ENCODE peak calls at places on chromosomes 1 and 21, in five cellular contexts. One of them, this sample, is unnamed.

GRCh38 chr1:119380304-119380703 is 11.7 kb downstream of the HAO2 start:
- DNase-seq in K562: no peak
- DNase-seq in GM12878: no peak
- DNase-seq in H1: no peak
- DNase-seq in SK-N-SH: no peak
- DNase-seq in this sample: no peak

GRCh38 chr21:45356653-45357435 is 48.1 kb upstream of the COL18A1 start:
- DNase-seq in GM12878: no peak
- DNase-seq in SK-N-SH: no peak
- DNase-seq in H1: no peak
- DNase-seq in K562: no peak
- DNase-seq in this sample: peak

GRCh38 chr1:209755926-209756607 is at the start of gene TRAF3IP3:
- DNase-seq in K562: no peak
- DNase-seq in SK-N-SH: no peak
- DNase-seq in H1: no peak
- DNase-seq in GM12878: peak
- DNase-seq in this sample: no peak

GRCh38 chr1:246221390-246222240 is 285.5 kb downstream of the SMYD3 start:
- DNase-seq in H1: no peak
- DNase-seq in GM12878: no peak
- DNase-seq in SK-N-SH: no peak
- DNase-seq in K562: no peak
- DNase-seq in this sample: no peak

GRCh38 chr1:187157552-187157951 is 328.8 kb downstream of the PLA2G4A start:
- DNase-seq in SK-N-SH: no peak
- DNase-seq in GM12878: no peak
- DNase-seq in K562: no peak
- DNase-seq in H1: no peak
- DNase-seq in this sample: no peak

GRCh38 chr21:29078884-29079765 is 5.7 kb upstream of the CCT8 start:
- DNase-seq in SK-N-SH: no peak
- DNase-seq in GM12878: peak
- DNase-seq in K562: no peak
- DNase-seq in H1: no peak
- DNase-seq in this sample: no peak

GRCh38 chr1:195754297-195754696 is 853.9 kb downstream of the KCNT2 start:
- DNase-seq in H1: no peak
- DNase-seq in GM12878: no peak
- DNase-seq in SK-N-SH: peak
- DNase-seq in K562: no peak
- DNase-seq in this sample: no peak

GRCh38 chr1:110746644-110747259 is 72.0 kb upstream of the KCNA3 start:
- DNase-seq in GM12878: no peak
- DNase-seq in SK-N-SH: no peak
- DNase-seq in H1: peak
- DNase-seq in K562: peak
- DNase-seq in this sample: peak

GRCh38 chr1:228396770-228397453 is 9.7 kb downstream of the TRIM11 start:
- DNase-seq in GM12878: no peak
- DNase-seq in K562: no peak
- DNase-seq in H1: no peak
- DNase-seq in SK-N-SH: no peak
- DNase-seq in this sample: no peak

GRCh38 chr1:9260086-9260766 is 25.7 kb downstream of the H6PD start:
- DNase-seq in K562: no peak
- DNase-seq in SK-N-SH: no peak
- DNase-seq in GM12878: no peak
- DNase-seq in H1: no peak
- DNase-seq in this sample: no peak

GRCh38 chr1:212070720-212071302 is 35.3 kb downstream of the DTL start:
- DNase-seq in K562: no peak
- DNase-seq in SK-N-SH: peak
- DNase-seq in H1: no peak
- DNase-seq in GM12878: no peak
- DNase-seq in this sample: peak

GRCh38 chr1:201964266-201964665 is 9.0 kb downstream of the TIMM17A start:
- DNase-seq in GM12878: no peak
- DNase-seq in H1: no peak
- DNase-seq in SK-N-SH: no peak
- DNase-seq in K562: no peak
- DNase-seq in this sample: no peak

DNA sequence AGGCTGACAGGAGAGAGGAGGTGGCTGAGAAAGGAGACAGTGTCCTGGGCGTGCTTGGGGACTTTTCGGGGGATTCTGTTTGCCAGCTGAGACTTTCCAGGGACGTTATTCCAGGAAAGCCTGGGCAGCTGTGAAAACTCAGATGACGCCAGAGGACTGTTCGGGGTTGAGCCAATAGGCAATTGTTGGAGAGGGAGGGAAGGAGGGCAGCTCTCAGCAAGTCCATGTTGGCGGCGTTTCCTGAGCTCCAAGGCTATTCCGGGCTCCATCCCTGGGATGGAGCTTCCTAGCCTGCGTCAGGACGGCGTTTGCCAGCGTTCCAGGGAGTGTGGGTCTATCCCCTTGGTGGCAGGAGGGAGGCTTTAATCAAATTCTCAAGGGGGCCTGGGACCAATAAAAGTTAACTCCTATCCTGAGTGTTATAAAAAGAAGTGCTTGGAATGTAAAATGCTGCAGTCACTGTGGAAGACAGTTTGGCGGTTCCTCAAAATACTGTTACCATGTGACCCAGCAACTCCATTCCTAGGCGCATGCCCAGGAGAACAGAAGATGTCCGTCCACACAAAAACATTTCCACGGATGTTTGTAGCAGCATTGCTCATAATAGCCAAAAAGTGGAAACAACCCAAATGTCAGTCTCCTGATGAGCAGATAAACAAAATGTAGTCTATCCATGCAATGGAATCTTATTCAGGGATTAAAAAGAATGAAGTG is 15.2 kb downstream of the SLC27A3 start:
- DNase-seq in GM12878: no peak
- DNase-seq in SK-N-SH: no peak
- DNase-seq in K562: no peak
- DNase-seq in H1: no peak
- DNase-seq in this sample: no peak
- TF ChIP-seq EP300 in GM12878: no peak
- TF ChIP-seq EP300 in SK-N-SH: no peak
- TF ChIP-seq EP300 in K562: no peak
- TF ChIP-seq EP300 in H1: no peak
- TF ChIP-seq EP300 in this sample: no peak

DNA sequence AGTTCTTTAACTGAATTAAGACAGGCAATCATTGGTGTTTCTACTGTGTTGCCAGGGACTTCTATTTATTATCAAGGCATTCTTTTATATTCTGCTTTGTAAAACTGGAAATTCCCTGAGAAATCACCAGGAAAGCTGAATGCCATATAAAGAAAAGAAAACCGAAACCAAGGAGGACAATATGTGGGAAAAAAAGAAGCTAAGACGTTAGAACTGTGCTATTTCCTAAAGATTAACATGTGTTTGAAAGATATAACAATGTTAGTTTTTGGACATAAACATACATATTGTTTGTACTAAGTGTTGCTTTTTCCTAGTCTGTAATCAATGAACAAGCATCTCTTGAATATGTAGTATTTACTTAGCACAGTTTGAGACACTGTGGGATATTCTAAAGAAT is 47.2 kb downstream of the EXTL2 start:
- DNase-seq in GM12878: no peak
- DNase-seq in K562: no peak
- DNase-seq in H1: no peak
- DNase-seq in SK-N-SH: no peak
- DNase-seq in this sample: no peak
- TF ChIP-seq YY1 in GM12878: no peak
- TF ChIP-seq YY1 in K562: no peak
- TF ChIP-seq YY1 in H1: no peak
- TF ChIP-seq YY1 in SK-N-SH: no peak
- TF ChIP-seq YY1 in this sample: no peak

GRCh38 chr1:2829846-2830615 is 28.5 kb upstream of the TTC34 start:
- DNase-seq in GM12878: no peak
- DNase-seq in SK-N-SH: no peak
- DNase-seq in H1: no peak
- DNase-seq in K562: no peak
- DNase-seq in this sample: no peak
- TF ChIP-seq EP300 in GM12878: no peak
- TF ChIP-seq EP300 in SK-N-SH: no peak
- TF ChIP-seq EP300 in H1: no peak
- TF ChIP-seq EP300 in K562: no peak
- TF ChIP-seq EP300 in this sample: no peak

GRCh38 chr1:112057736-112058135 is 68.3 kb upstream of the KCND3 start:
- DNase-seq in GM12878: no peak
- DNase-seq in K562: no peak
- DNase-seq in H1: no peak
- DNase-seq in SK-N-SH: peak
- DNase-seq in this sample: no peak

GRCh38 chr1:112056354-112056753 is 66.9 kb upstream of the KCND3 start:
- DNase-seq in H1: no peak
- DNase-seq in SK-N-SH: no peak
- DNase-seq in K562: no peak
- DNase-seq in GM12878: no peak
- DNase-seq in this sample: no peak

GRCh38 chr1:112060266-112060665 is 70.8 kb upstream of the KCND3 start:
- DNase-seq in GM12878: no peak
- DNase-seq in SK-N-SH: no peak
- DNase-seq in K562: no peak
- DNase-seq in H1: no peak
- DNase-seq in this sample: no peak

GRCh38 chr1:112061056-112061455 is 71.6 kb upstream of the KCND3 start:
- DNase-seq in SK-N-SH: no peak
- DNase-seq in K562: no peak
- DNase-seq in H1: no peak
- DNase-seq in GM12878: no peak
- DNase-seq in this sample: no peak

DNA sequence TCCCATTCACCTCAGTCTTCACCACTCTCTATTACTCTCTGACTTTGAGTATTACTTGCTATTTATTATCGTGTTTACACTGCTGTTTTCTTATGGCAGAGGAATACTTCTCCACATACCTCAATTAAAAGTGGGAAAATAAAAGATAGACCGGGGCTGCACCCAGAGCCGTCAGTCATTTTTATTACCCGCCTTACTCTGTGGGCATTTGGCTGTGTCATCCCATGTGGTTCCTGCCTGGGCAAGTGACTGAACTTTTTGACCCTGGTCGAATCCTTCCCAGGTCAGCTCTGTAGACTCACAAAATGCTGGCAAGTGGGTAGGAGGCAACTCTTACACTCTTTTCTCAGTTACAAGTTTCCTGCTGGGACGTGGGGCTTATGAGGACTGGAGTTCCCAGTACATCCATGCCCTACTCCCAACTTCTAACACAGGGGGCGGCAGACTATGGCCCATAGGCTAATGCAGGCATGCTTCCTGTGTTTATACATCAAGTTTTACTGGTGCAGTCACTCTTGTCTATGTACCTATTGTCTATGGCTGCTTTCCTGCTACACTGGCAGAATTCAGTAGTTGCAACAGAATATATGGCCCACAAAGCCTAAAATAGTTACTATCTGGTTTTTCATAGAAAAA is 69.5 kb upstream of the KCND3 start:
- DNase-seq in K562: no peak
- DNase-seq in H1: peak
- DNase-seq in SK-N-SH: no peak
- DNase-seq in GM12878: no peak
- DNase-seq in this sample: peak
- TF ChIP-seq YY1 in K562: no peak
- TF ChIP-seq YY1 in H1: no peak
- TF ChIP-seq YY1 in SK-N-SH: no peak
- TF ChIP-seq YY1 in GM12878: no peak
- TF ChIP-seq YY1 in this sample: no peak

DNA sequence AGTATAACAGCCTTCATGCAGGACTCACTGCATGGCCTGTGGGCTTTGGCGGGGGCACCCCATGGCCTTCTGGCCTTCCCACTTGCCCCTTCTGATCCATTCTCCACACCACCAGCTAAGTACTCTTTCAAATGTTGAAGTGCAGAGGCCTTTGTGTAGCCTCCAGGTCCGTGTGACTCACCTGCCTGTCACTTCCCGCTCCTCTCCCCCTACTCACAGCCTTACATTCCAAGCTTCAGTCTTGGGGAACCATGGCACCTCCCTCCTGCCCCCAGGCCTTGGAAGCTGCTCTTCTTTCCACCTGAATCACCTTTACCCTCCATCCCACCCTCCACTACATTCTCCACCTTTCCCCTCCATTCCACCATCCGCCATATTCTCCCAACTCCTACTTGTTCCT is 69.6 kb downstream of the PGM1 start:
- DNase-seq in GM12878: no peak
- DNase-seq in K562: no peak
- DNase-seq in SK-N-SH: no peak
- DNase-seq in H1: no peak
- DNase-seq in this sample: no peak
- TF ChIP-seq EP300 in GM12878: no peak
- TF ChIP-seq EP300 in K562: no peak
- TF ChIP-seq EP300 in SK-N-SH: no peak
- TF ChIP-seq EP300 in H1: no peak
- TF ChIP-seq EP300 in this sample: no peak

DNA sequence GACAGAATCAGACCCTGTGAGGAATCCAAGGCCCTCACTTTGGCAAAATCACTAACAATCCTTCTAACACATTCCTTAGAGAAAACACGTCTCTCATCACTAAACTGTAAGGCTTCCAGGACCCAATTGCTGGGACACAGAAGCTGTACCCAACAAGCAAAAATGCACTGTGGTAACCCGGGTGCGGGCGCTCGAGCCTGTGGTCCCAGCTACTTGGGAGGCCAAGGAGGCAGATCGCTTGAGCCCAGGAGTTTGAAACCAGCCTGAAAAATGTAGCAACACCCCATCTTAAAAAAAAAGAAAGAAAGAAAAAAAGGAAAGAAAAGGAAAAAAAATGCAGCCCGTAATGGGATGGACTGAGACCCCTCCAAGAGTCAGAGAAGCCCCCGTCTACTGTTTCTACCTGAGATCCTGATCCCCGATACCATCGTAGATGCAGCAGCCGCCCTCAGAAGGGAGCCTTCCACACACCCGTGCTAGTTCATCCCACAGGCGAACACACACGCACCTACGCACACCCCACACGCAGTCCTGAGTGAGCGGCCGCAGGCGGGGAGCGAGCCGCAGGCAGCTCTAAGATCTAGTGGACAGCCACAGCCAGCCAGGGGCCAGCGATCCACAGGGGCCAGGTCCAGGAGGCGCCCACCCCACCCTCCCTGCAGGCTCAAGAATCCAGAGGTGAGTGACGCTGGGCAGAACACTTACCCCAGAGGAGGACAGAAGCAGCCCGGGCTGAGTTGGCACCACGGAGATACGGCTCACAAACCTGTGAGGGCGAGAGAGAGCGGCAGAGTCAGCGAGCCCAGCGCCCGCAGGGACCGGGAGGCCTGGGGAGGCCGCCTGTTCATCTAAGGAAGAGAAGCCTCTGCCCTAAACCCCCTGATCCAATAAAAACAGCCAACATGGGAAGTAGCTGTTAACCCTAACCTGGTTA is 20.1 kb downstream of the WDR4 start:
- DNase-seq in SK-N-SH: no peak
- DNase-seq in GM12878: no peak
- DNase-seq in K562: no peak
- DNase-seq in H1: no peak
- DNase-seq in this sample: no peak
- TF ChIP-seq YY1 in SK-N-SH: no peak
- TF ChIP-seq YY1 in GM12878: no peak
- TF ChIP-seq YY1 in K562: no peak
- TF ChIP-seq YY1 in H1: no peak
- TF ChIP-seq YY1 in this sample: no peak

This sample was measured in HepG2.